ENCODE peak calls at places on chromosomes 12 and 14, in five cellular contexts. One of them, this sample, is unnamed.

GRCh38 chr12:52230364-52231281 is 2.4 kb upstream of the KRT7 start:
- DNase-seq in iris pigment epithelial cell: peak; percentile 88
- DNase-seq in right atrium auricular region: no peak
- DNase-seq in body of pancreas: peak; percentile 66
- DNase-seq in neural crest cell: no peak
- DNase-seq in this sample: no peak

GRCh38 chr14:53780156-53780555 is 176.5 kb downstream of the BMP4 start:
- DNase-seq in iris pigment epithelial cell: no peak
- DNase-seq in right atrium auricular region: no peak
- DNase-seq in body of pancreas: no peak
- DNase-seq in neural crest cell: no peak
- DNase-seq in this sample: no peak

GRCh38 chr12:12425616-12426015 is 68.7 kb downstream of the BORCS5 start:
- DNase-seq in iris pigment epithelial cell: peak; percentile 84
- DNase-seq in right atrium auricular region: no peak
- DNase-seq in body of pancreas: no peak
- DNase-seq in neural crest cell: no peak
- DNase-seq in this sample: no peak

GRCh38 chr14:59251811-59252771 is 63.6 kb downstream of the DAAM1 start:
- DNase-seq in iris pigment epithelial cell: peak; percentile 70
- DNase-seq in right atrium auricular region: no peak
- DNase-seq in body of pancreas: no peak
- DNase-seq in neural crest cell: no peak
- DNase-seq in this sample: no peak

GRCh38 chr12:70271025-70271424 is 27.8 kb downstream of the CNOT2 start:
- DNase-seq in iris pigment epithelial cell: no peak
- DNase-seq in right atrium auricular region: no peak
- DNase-seq in body of pancreas: no peak
- DNase-seq in neural crest cell: no peak
- DNase-seq in this sample: no peak

GRCh38 chr14:100709252-100709955 is 17.3 kb upstream of the DLK1 start:
- DNase-seq in iris pigment epithelial cell: peak; percentile 21
- DNase-seq in right atrium auricular region: no peak
- DNase-seq in body of pancreas: peak; percentile 52
- DNase-seq in neural crest cell: peak; percentile 37
- DNase-seq in this sample: no peak

GRCh38 chr12:65368071-65368470 is 89.6 kb downstream of the MSRB3 start:
- DNase-seq in iris pigment epithelial cell: peak; percentile 15
- DNase-seq in right atrium auricular region: no peak
- DNase-seq in body of pancreas: no peak
- DNase-seq in neural crest cell: no peak
- DNase-seq in this sample: no peak

GRCh38 chr12:32494676-32495075 is 95.3 kb downstream of the FGD4 start:
- DNase-seq in iris pigment epithelial cell: no peak
- DNase-seq in right atrium auricular region: no peak
- DNase-seq in body of pancreas: no peak
- DNase-seq in neural crest cell: no peak
- DNase-seq in this sample: no peak

GRCh38 chr12:103140217-103140616 is 182.7 kb downstream of the ASCL1 start:
- DNase-seq in iris pigment epithelial cell: no peak
- DNase-seq in right atrium auricular region: no peak
- DNase-seq in body of pancreas: no peak
- DNase-seq in neural crest cell: no peak
- DNase-seq in this sample: no peak

GRCh38 chr14:36070056-36071043 is 106.2 kb downstream of the PTCSC3 start:
- DNase-seq in iris pigment epithelial cell: peak; percentile 73
- DNase-seq in right atrium auricular region: no peak
- DNase-seq in body of pancreas: peak; percentile 83
- DNase-seq in neural crest cell: peak; percentile 65
- DNase-seq in this sample: peak; percentile 3

GRCh38 chr14:81169711-81170103 is 51.1 kb downstream of the GTF2A1 start:
- DNase-seq in iris pigment epithelial cell: peak; percentile 9
- DNase-seq in right atrium auricular region: peak; percentile 81
- DNase-seq in body of pancreas: peak; percentile 73
- DNase-seq in neural crest cell: no peak
- DNase-seq in this sample: no peak

GRCh38 chr12:131448254-131448795 is 262.6 kb upstream of the SFSWAP start:
- DNase-seq in iris pigment epithelial cell: no peak
- DNase-seq in right atrium auricular region: no peak
- DNase-seq in body of pancreas: no peak
- DNase-seq in neural crest cell: no peak
- DNase-seq in this sample: no peak

GRCh38 chr14:76694106-76694505 is 67.2 kb upstream of the VASH1 start:
- DNase-seq in iris pigment epithelial cell: no peak
- DNase-seq in right atrium auricular region: no peak
- DNase-seq in body of pancreas: no peak
- DNase-seq in neural crest cell: no peak
- DNase-seq in this sample: no peak

GRCh38 chr12:10722905-10723866 is at the start of gene YBX3:
- DNase-seq in iris pigment epithelial cell: peak; percentile 80
- DNase-seq in right atrium auricular region: peak; percentile 91
- DNase-seq in body of pancreas: peak; percentile 94
- DNase-seq in neural crest cell: peak; percentile 65
- DNase-seq in this sample: peak; percentile 82

GRCh38 chr12:29782821-29783772 is 645 bp downstream of the TMTC1 start:
- DNase-seq in iris pigment epithelial cell: peak; percentile 56
- DNase-seq in right atrium auricular region: peak; percentile 65
- DNase-seq in body of pancreas: peak; percentile 36
- DNase-seq in neural crest cell: peak; percentile 29
- DNase-seq in this sample: no peak

GRCh38 chr14:88063807-88064206 is 58.9 kb downstream of the GPR65 start:
- DNase-seq in iris pigment epithelial cell: no peak
- DNase-seq in right atrium auricular region: no peak
- DNase-seq in body of pancreas: no peak
- DNase-seq in neural crest cell: no peak
- DNase-seq in this sample: no peak

GRCh38 chr12:39692258-39692853 is 72.8 kb upstream of the ABCD2 start:
- DNase-seq in iris pigment epithelial cell: peak; percentile 7
- DNase-seq in right atrium auricular region: no peak
- DNase-seq in body of pancreas: no peak
- DNase-seq in neural crest cell: no peak
- DNase-seq in this sample: no peak

GRCh38 chr12:116142936-116143882 is 134.3 kb downstream of the MED13L start:
- DNase-seq in iris pigment epithelial cell: peak; percentile 86
- DNase-seq in right atrium auricular region: no peak
- DNase-seq in body of pancreas: no peak
- DNase-seq in neural crest cell: no peak
- DNase-seq in this sample: no peak

GRCh38 chr12:94872671-94873367 is 130.7 kb downstream of the NDUFA12 start:
- DNase-seq in iris pigment epithelial cell: peak; percentile 26
- DNase-seq in right atrium auricular region: no peak
- DNase-seq in body of pancreas: peak; percentile 5
- DNase-seq in neural crest cell: no peak
- DNase-seq in this sample: no peak

GRCh38 chr12:11067514-11067913 is 5.4 kb upstream of the TAS2R46 start:
- DNase-seq in iris pigment epithelial cell: peak; percentile 31
- DNase-seq in right atrium auricular region: no peak
- DNase-seq in body of pancreas: peak; percentile 8
- DNase-seq in neural crest cell: no peak
- DNase-seq in this sample: no peak

GRCh38 chr12:2248901-2249381 is 196.2 kb downstream of the CACNA1C start:
- DNase-seq in iris pigment epithelial cell: no peak
- DNase-seq in right atrium auricular region: no peak
- DNase-seq in body of pancreas: no peak
- DNase-seq in neural crest cell: no peak
- DNase-seq in this sample: no peak

GRCh38 chr14:103391048-103391447 is 5.8 kb downstream of the MARK3 start:
- DNase-seq in iris pigment epithelial cell: peak; percentile 72
- DNase-seq in right atrium auricular region: peak; percentile 54
- DNase-seq in body of pancreas: no peak
- DNase-seq in neural crest cell: no peak
- DNase-seq in this sample: no peak

GRCh38 chr14:59481407-59482119 is 2.6 kb downstream of the L3HYPDH start:
- DNase-seq in iris pigment epithelial cell: peak; percentile 78
- DNase-seq in right atrium auricular region: no peak
- DNase-seq in body of pancreas: no peak
- DNase-seq in neural crest cell: no peak
- DNase-seq in this sample: no peak

GRCh38 chr12:32659908-32660440 is 19.1 kb upstream of the DNM1L start:
- DNase-seq in iris pigment epithelial cell: no peak
- DNase-seq in right atrium auricular region: no peak
- DNase-seq in body of pancreas: no peak
- DNase-seq in neural crest cell: no peak
- DNase-seq in this sample: no peak

GRCh38 chr14:99698642-99699041 is 14.5 kb downstream of the CYP46A1 start:
- DNase-seq in iris pigment epithelial cell: peak; percentile 8
- DNase-seq in right atrium auricular region: peak; percentile 54
- DNase-seq in body of pancreas: no peak
- DNase-seq in neural crest cell: no peak
- DNase-seq in this sample: no peak

GRCh38 chr12:108282676-108283075 is 56.4 kb downstream of the CMKLR1 start:
- DNase-seq in iris pigment epithelial cell: no peak
- DNase-seq in right atrium auricular region: no peak
- DNase-seq in body of pancreas: no peak
- DNase-seq in neural crest cell: no peak
- DNase-seq in this sample: no peak

GRCh38 chr12:53955036-53955775 is 503 bp downstream of the HOXC12 start:
- DNase-seq in iris pigment epithelial cell: no peak
- DNase-seq in right atrium auricular region: no peak
- DNase-seq in body of pancreas: no peak
- DNase-seq in neural crest cell: no peak
- DNase-seq in this sample: no peak

GRCh38 chr14:56224691-56225681 is 106.8 kb downstream of the PELI2 start:
- DNase-seq in iris pigment epithelial cell: no peak
- DNase-seq in right atrium auricular region: no peak
- DNase-seq in body of pancreas: peak; percentile 59
- DNase-seq in neural crest cell: no peak
- DNase-seq in this sample: no peak

GRCh38 chr12:75990189-75990912 is 41.2 kb downstream of the PHLDA1 start:
- DNase-seq in iris pigment epithelial cell: no peak
- DNase-seq in right atrium auricular region: no peak
- DNase-seq in body of pancreas: no peak
- DNase-seq in neural crest cell: no peak
- DNase-seq in this sample: no peak

GRCh38 chr12:117452071-117452470 is 90.6 kb upstream of the NOS1 start:
- DNase-seq in iris pigment epithelial cell: no peak
- DNase-seq in right atrium auricular region: no peak
- DNase-seq in body of pancreas: no peak
- DNase-seq in neural crest cell: no peak
- DNase-seq in this sample: no peak

GRCh38 chr12:46825526-46826414 is at the start of gene SLC38A4:
- DNase-seq in iris pigment epithelial cell: peak; percentile 44
- DNase-seq in right atrium auricular region: no peak
- DNase-seq in body of pancreas: peak; percentile 64
- DNase-seq in neural crest cell: peak; percentile 20
- DNase-seq in this sample: no peak

GRCh38 chr14:104710071-104710735 is 13.8 kb upstream of the ADSS1 start:
- DNase-seq in iris pigment epithelial cell: no peak
- DNase-seq in right atrium auricular region: no peak
- DNase-seq in body of pancreas: no peak
- DNase-seq in neural crest cell: no peak
- DNase-seq in this sample: no peak

This sample was measured in stimulated activated effector memory CD8-positive, alpha-beta T cell treated with anti-CD3 and anti-CD28 coated beads, Interleukin-12 subunit alpha, Interleukin-12 subunit beta, amount 100 ng/mL, for 72 hours.